ENCODE peak calls at places on chromosome 6, in four cellular contexts. P is CD8-positive, alpha-beta T cell; X is right atrium auricular region; N is SK-N-SH. T is an unnamed sample.

GRCh38 chr6:25312703-25313102 is 33.5 kb downstream of the CARMIL1 start:
- DNase-seq in P (no peak), X (no peak), N (no peak), T (no peak)

GRCh38 chr6:45697605-45698004 is 318.1 kb downstream of the CLIC5 start:
- DNase-seq in P (no peak), N (no peak), X (no peak), T (no peak)

GRCh38 chr6:156686429-156686939 is 90.7 kb upstream of the ARID1B start:
- DNase-seq in N (peak), X (no peak), P (no peak), T (no peak)

GRCh38 chr6:163507965-163508364 is 93.4 kb downstream of the QKI start:
- DNase-seq in N (no peak), P (no peak), X (no peak), T (no peak)

GRCh38 chr6:15776458-15776980 is 113.7 kb upstream of the DTNBP1 start:
- DNase-seq in P (no peak), X (no peak), N (no peak), T (no peak)

GRCh38 chr6:129525055-129525454 is 184.9 kb downstream of the ARHGAP18 start:
- DNase-seq in X (no peak), N (no peak), P (no peak), T (no peak)

GRCh38 chr6:114764866-114765265 is 422.0 kb upstream of the HS3ST5 start:
- DNase-seq in X (no peak), N (no peak), P (no peak), T (no peak)

GRCh38 chr6:87122477-87122876 is 27.6 kb upstream of the CGA start:
- DNase-seq in P (no peak), X (no peak), N (no peak), T (no peak)

GRCh38 chr6:36049582-36049981 is 22.0 kb downstream of the MAPK14 start:
- DNase-seq in N (no peak), P (no peak), X (no peak), T (no peak)

GRCh38 chr6:157613011-157613522 is 210.0 kb upstream of the SNX9 start:
- DNase-seq in P (no peak), N (no peak), X (no peak), T (no peak)

GRCh38 chr6:17831135-17831534 is 124.4 kb upstream of the NUP153 start:
- DNase-seq in P (no peak), X (no peak), N (no peak), T (no peak)

GRCh38 chr6:116279232-116280160 is at the start of gene TSPYL1:
- DNase-seq in X (peak), N (peak), P (peak), T (peak)

GRCh38 chr6:104118274-104118673 is 741.4 kb downstream of the HACE1 start:
- DNase-seq in X (no peak), N (no peak), P (no peak), T (no peak)

GRCh38 chr6:157597461-157598312 is 216.7 kb downstream of the ZDHHC14 start:
- DNase-seq in N (peak), P (peak), X (peak), T (peak)

GRCh38 chr6:167141667-167142432 is 15.9 kb downstream of the GPR31 start:
- DNase-seq in X (no peak), P (peak), N (peak), T (peak)

GRCh38 chr6:165663283-165663735 is 268 bp upstream of the PDE10A start:
- DNase-seq in P (no peak), X (no peak), N (peak), T (no peak)

GRCh38 chr6:37622639-37623038 is 75.0 kb downstream of the MDGA1 start:
- DNase-seq in P (no peak), N (no peak), X (no peak), T (no peak)

GRCh38 chr6:71072508-71072907 is 115.6 kb upstream of the B3GAT2 start:
- DNase-seq in P (no peak), N (no peak), X (no peak), T (no peak)

GRCh38 chr6:158213925-158214674 is 46.0 kb downstream of the GTF2H5 start:
- DNase-seq in P (peak), N (peak), X (no peak), T (peak)

GRCh38 chr6:34529665-34530327 is 26.3 kb downstream of the SPDEF start:
- DNase-seq in X (no peak), N (no peak), P (no peak), T (no peak)

GRCh38 chr6:37516076-37516919 is 16.6 kb upstream of the CCDC167 start:
- DNase-seq in N (peak), X (no peak), P (peak), T (peak)

GRCh38 chr6:6684365-6684833 is 95.9 kb downstream of the LY86 start:
- DNase-seq in X (no peak), N (no peak), P (no peak), T (no peak)

GRCh38 chr6:151327079-151327478 is 64.3 kb downstream of the ZBTB2 start:
- DNase-seq in N (no peak), X (no peak), P (no peak), T (no peak)

GRCh38 chr6:153962548-153962947 is 76.5 kb upstream of the OPRM1 start:
- DNase-seq in N (peak), X (no peak), P (no peak), T (no peak)

GRCh38 chr6:125294925-125295324 is 6.8 kb downstream of the HDDC2 start:
- DNase-seq in N (no peak), P (no peak), X (no peak), T (no peak)

GRCh38 chr6:134437376-134437775 is 119.5 kb upstream of the SGK1 start:
- DNase-seq in N (no peak), X (peak), P (no peak), T (no peak)

GRCh38 chr6:149723771-149724417 is 6.0 kb upstream of the LATS1 start:
- DNase-seq in X (no peak), P (peak), N (peak), T (no peak)

GRCh38 chr6:170446841-170447560 is 106.1 kb downstream of the PSMB1 start:
- DNase-seq in X (no peak), P (no peak), N (no peak), T (no peak)

GRCh38 chr6:51915098-51915497 is 172.3 kb downstream of the PKHD1 start:
- DNase-seq in P (no peak), N (no peak), X (no peak), T (no peak)

DNA sequence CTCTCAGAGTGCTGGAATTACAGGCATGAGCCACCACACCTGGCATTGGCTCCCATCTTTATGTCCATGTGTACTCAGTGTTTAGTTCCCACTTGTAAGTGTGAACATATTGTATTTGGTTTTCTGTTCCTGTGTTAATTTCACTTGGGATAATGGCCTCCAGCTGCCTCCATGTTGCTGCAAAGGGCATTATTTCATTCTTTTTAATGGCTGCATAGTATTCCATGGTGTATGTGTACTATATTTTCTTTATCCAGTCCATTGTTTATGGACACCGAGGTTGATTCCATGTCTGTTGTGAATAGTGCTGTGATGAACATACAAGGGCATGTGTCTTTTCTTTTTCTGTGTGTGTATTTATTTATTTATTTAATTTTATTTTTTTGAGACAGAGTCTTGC is 47.7 kb downstream of the MYO6 start:
- DNase-seq in N (no peak), P (no peak), X (no peak), T (no peak)
- H3K27ac ChIP-seq in N (no peak), P (no peak), X (no peak), T (no peak)

DNA sequence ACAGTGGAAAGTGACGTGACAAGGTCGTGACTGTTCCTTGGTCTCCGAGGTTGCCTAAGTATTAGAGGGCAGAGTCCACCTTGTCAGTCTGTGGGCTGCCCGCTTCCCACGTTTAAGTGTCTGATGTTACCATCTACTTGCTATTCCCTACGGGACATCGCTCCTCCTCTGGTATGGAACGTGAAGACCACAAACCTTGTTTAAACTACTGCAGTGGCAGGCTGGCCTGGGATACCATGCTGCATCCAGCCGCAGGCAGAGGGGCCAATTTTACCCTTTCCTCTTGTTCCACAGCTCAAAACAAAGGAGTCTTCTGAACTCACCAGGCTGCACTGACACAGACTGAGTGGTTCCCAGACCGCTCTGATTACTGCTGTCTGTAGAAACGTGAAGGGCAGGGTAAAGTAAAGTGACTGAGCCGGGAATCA is 275.9 kb downstream of the FOXC1 start:
- DNase-seq in X (no peak), N (no peak), P (no peak), T (no peak)
- H3K4me3 ChIP-seq in X (no peak), N (no peak), P (no peak), T (no peak)

DNA sequence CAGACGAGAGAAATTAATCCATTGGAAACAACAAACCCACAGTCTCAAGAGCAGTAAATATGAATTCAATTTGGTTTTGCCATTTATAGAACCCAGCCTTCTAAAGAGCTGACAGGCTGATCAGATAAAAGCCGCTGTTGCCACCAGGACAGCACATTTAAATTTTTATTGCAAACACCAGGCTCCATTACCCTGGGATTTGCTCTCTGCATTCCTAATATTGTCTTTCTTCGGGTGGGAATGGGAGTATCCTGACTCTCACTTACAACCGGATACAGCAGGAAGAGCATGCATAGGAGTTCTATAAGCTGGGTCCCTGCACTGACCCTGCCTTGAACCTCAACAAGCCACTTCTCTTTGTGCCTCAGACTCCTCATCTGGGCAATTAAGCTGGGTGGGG is 142.9 kb downstream of the LRFN2 start:
- DNase-seq in P (no peak), N (peak), X (no peak), T (no peak)
- H3K27ac ChIP-seq in P (no peak), N (no peak), X (no peak), T (no peak)

DNA sequence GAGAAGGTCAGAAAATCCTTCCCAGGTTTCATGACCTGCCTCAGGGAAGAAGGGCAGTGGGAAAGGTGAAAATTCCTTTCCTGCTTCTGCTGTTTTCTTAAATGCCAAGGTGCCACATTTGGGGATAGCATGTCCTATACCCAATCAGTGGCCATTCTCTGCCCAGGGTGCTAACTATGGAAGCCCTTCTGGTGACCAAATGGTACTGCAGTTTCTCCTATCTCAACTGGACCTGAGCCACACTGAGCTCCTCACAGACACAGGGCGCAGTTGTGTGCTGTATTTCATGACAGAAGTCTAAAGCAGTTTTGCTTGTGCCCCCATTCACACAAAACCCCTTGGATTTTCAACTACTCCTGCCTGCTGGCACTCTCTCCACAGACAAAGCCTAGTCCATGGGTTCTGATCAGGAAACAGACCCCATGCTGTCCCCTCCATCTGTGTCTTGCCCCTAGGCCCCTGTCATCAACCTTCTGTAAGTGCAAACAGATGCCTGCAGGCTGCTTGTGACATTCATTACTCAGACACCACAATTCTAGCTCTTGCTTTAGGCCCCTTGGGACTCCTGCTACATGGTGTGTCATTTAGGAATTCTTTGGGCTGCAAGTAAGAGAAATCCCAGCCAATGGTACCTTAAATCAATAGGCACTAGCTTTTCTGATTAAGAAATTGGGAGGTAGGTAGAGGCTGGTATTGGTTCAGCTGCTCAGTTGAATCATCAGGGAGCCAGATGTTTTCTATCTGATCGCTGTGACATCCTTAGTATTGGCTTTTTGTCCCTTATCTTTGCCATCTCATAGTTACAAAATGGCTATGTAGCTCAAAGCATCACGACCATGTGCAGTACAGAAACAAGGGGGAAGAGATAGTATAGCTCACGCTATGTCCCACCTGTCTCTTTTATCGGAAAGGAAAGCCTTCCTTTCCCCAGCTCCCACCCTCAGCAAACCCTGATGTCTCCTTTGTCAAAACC is 147.8 kb downstream of the CD83 start:
- DNase-seq in P (no peak), N (no peak), X (no peak), T (no peak)
- H3K4me3 ChIP-seq in P (no peak), N (no peak), X (no peak), T (no peak)

T was measured in effector memory CD4-positive, alpha-beta T cell.